ENCODE peak calls at places on chromosomes 16 and 17, in six cellular contexts. J is A549, O is AG04450, R is endothelial cell, H is MM.1S, L is tibial artery. B is an unnamed sample.

GRCh38 chr17:77555741-77556291 is 402.7 kb upstream of the TNRC6C start:
- DNase-seq in L (peak; percentile 28), O (no peak), J (peak; percentile 34), R (no peak), H (no peak), B (no peak)

GRCh38 chr17:79902146-79902791 is 63.0 kb upstream of the CBX4 start:
- DNase-seq in O (no peak), R (no peak), J (no peak), H (no peak), L (no peak), B (no peak)

GRCh38 chr17:62750502-62751349 is 57.4 kb downstream of the MARCHF10 start:
- DNase-seq in O (no peak), J (no peak), L (no peak), H (no peak), R (no peak), B (no peak)

GRCh38 chr17:83071966-83072562 is 7.3 kb upstream of the METRNL start:
- DNase-seq in R (no peak), J (no peak), H (no peak), L (no peak), O (no peak), B (no peak)

GRCh38 chr17:65389956-65390355 is 171.5 kb downstream of the AXIN2 start:
- DNase-seq in J (no peak), O (no peak), L (no peak), R (no peak), H (no peak), B (no peak)

GRCh38 chr17:59365383-59365981 is 34.0 kb downstream of the YPEL2 start:
- DNase-seq in O (no peak), H (peak; percentile 53), L (no peak), R (no peak), J (no peak), B (peak; percentile 40)

GRCh38 chr17:80866050-80866793 is 125.4 kb upstream of the CHMP6 start:
- DNase-seq in L (peak; percentile 65), H (peak; percentile 54), O (peak; percentile 24), J (peak; percentile 62), R (peak; percentile 86), B (peak; percentile 70)

GRCh38 chr17:54992797-54993639 is 24.5 kb downstream of the STXBP4 start:
- DNase-seq in R (no peak), H (peak; percentile 64), O (no peak), J (peak; percentile 71), L (no peak), B (peak; percentile 44)

GRCh38 chr17:8581002-8581658 is 49.4 kb downstream of the MYH10 start:
- DNase-seq in H (no peak), L (no peak), J (no peak), O (no peak), R (no peak), B (peak; percentile 39)

GRCh38 chr17:73390221-73390620 is 78.4 kb upstream of the CDC42EP4 start:
- DNase-seq in L (no peak), H (no peak), J (no peak), R (no peak), O (no peak), B (no peak)

GRCh38 chr16:89606006-89606405 is 7.4 kb upstream of the DPEP1 start:
- DNase-seq in R (no peak), J (no peak), O (no peak), H (no peak), L (no peak), B (no peak)

GRCh38 chr16:89610108-89610453 is 3.4 kb upstream of the DPEP1 start:
- DNase-seq in H (no peak), L (no peak), O (no peak), R (no peak), J (no peak), B (no peak)

GRCh38 chr16:89607453-89607852 is 6.0 kb upstream of the DPEP1 start:
- DNase-seq in J (no peak), R (no peak), H (no peak), O (no peak), L (no peak), B (no peak)

GRCh38 chr16:89605186-89605970 is 8.1 kb upstream of the DPEP1 start:
- DNase-seq in L (no peak), J (no peak), O (no peak), H (no peak), R (no peak), B (no peak)

GRCh38 chr16:89607937-89608740 is 5.3 kb upstream of the DPEP1 start:
- DNase-seq in H (no peak), R (no peak), O (no peak), J (no peak), L (no peak), B (no peak)
- TF ChIP-seq CTCF in H (no peak), R (no peak), O (no peak), J (no peak), L (no peak), B (no peak)

GRCh38 chr17:28346746-28347246 is 10.5 kb downstream of the POLDIP2 start:
- DNase-seq in J (peak; percentile 48), L (no peak), H (no peak), O (no peak), R (peak; percentile 23), B (no peak)
- TF ChIP-seq CTCF in J (peak; percentile 10), L (no peak), H (peak; percentile 8), O (peak; percentile 46), R (peak; percentile 17), B (peak; percentile 21)

DNA sequence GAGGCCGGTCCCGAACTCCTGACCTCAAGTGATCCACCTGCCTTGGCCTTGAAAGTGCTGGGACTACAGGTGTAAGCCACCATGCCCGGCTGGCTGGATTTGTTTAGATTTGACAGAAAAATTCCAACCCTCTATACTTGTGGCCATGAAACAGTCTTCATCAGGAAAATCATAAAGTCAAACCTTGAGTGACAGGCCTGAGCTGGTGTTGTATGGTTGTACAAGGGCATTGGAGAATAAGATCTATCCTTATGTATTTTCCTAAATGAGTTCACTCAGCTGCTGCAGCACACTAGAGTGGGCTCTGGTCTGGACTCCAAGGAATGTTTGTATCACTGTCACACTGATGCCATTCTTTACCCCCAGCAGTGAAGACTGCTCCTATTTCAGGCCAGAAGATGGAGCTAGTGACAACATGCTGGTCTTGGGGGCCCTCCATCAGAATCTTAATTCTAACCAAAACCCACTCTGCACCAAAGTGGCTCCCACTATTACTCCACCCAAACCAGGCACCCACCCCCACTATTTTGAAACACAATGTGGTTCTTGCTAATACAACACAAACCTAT is 27.4 kb downstream of the SNX11 start:
- DNase-seq in R (no peak), H (no peak), O (no peak), L (no peak), J (no peak), B (peak; percentile 32)
- TF ChIP-seq CTCF in R (no peak), H (peak; percentile 39), O (peak; percentile 14), L (no peak), J (no peak), B (peak; percentile 45)

DNA sequence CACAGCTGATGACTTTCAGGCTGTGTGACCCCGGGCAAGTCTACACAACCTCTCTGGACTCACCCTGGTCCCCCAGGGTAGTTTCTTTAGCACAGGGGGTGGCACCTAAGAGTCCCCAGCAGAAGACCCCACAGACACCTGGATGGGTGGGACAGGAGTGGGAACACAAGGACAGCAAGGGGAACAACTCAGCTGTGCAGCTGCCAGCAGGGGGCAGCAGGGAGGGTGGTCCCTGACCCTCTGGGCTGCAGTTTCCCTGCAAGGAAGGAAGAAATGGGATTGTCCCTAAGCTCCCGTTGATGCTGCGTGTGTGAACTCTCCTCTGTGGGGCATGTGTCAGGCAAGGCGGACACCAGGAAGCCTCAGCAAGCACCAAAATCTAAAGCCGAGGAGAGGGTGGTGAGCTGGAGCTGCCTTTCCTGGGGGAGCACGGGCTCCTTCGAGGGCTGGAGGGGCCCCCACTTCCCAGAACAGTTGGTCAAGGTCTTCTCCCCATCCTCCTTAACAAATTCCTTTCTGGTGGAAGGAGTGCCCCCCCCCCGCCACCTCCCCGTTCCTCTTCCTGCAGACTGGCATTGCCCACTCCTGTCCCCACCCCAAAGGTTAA is 24.1 kb upstream of the CDH5 start:
- DNase-seq in O (no peak), R (peak; percentile 83), J (peak; percentile 43), H (no peak), L (no peak), B (peak; percentile 59)
- TF ChIP-seq CTCF in O (peak; percentile 75), R (peak; percentile 86), J (peak; percentile 65), H (peak; percentile 81), L (peak; percentile 28), B (peak; percentile 60)

GRCh38 chr17:45300060-45300751 is 16.6 kb downstream of the MAP3K14 start:
- DNase-seq in O (no peak), L (no peak), H (no peak), R (no peak), J (no peak), B (no peak)
- TF ChIP-seq CTCF in O (no peak), L (no peak), H (no peak), R (no peak), J (no peak), B (no peak)

GRCh38 chr17:43211480-43212402 is at the start of gene TMEM106A:
- DNase-seq in O (peak; percentile 67), J (peak; percentile 84), H (peak; percentile 55), R (peak; percentile 62), L (peak; percentile 79), B (peak; percentile 94)
- TF ChIP-seq CTCF in O (peak; percentile 44), J (no peak), H (peak; percentile 45), R (peak; percentile 24), L (peak; percentile 27), B (peak; percentile 6)

GRCh38 chr16:56851671-56852400 is 13.2 kb upstream of the SLC12A3 start:
- DNase-seq in J (peak; percentile 44), O (no peak), R (no peak), L (no peak), H (no peak), B (no peak)
- TF ChIP-seq CTCF in J (peak; percentile 41), O (peak; percentile 71), R (peak; percentile 37), L (no peak), H (peak; percentile 41), B (peak; percentile 20)

GRCh38 chr17:75771334-75772281 is 6.6 kb upstream of the GALK1 start:
- DNase-seq in O (no peak), R (no peak), H (no peak), J (no peak), L (no peak), B (no peak)
- TF ChIP-seq CTCF in O (peak; percentile 31), R (no peak), H (no peak), J (peak; percentile 35), L (no peak), B (no peak)